ENCODE peak calls at places on chromosome 6, in four cellular contexts. X is GM23338; N is right atrium auricular region; Q is CD4-positive, alpha-beta memory T cell. T is an unnamed sample.

GRCh38 chr6:97850458-97851218 is 567.6 kb upstream of the MMS22L start:
- DNase-seq in Q (no peak), X (peak; percentile 44), N (no peak), T (no peak)

GRCh38 chr6:8194499-8194898 is 92.2 kb upstream of the EEF1E1 start:
- DNase-seq in Q (no peak), X (no peak), N (no peak), T (no peak)

GRCh38 chr6:106275692-106276091 is 49.9 kb downstream of the ATG5 start:
- DNase-seq in Q (no peak), N (no peak), X (peak; percentile 5), T (no peak)

GRCh38 chr6:53250761-53251672 is 97.7 kb downstream of the ELOVL5 start:
- DNase-seq in N (no peak), X (no peak), Q (no peak), T (no peak)

GRCh38 chr6:123415844-123416468 is 220.8 kb downstream of the TRDN start:
- DNase-seq in N (peak; percentile 73), X (peak; percentile 89), Q (no peak), T (no peak)

GRCh38 chr6:168016756-168017525 is 19.5 kb downstream of the KIF25 start:
- DNase-seq in Q (no peak), N (no peak), X (no peak), T (no peak)

GRCh38 chr6:63430985-63431519 is 111.3 kb upstream of the LGSN start:
- DNase-seq in Q (no peak), X (no peak), N (no peak), T (no peak)

GRCh38 chr6:41336824-41337223 is 1.4 kb downstream of the NCR2 start:
- DNase-seq in Q (no peak), X (no peak), N (no peak), T (no peak)

GRCh38 chr6:40427196-40427595 is 160.0 kb downstream of the LRFN2 start:
- DNase-seq in X (no peak), Q (no peak), N (no peak), T (no peak)

GRCh38 chr6:38604700-38605099 is 35.0 kb downstream of the BTBD9 start:
- DNase-seq in Q (no peak), X (no peak), N (no peak), T (no peak)

GRCh38 chr6:128508588-128509296 is 11.7 kb downstream of the PTPRK start:
- DNase-seq in N (no peak), Q (no peak), X (no peak), T (no peak)

GRCh38 chr6:30678964-30679726 is 6.3 kb upstream of the DHX16 start:
- DNase-seq in Q (peak; percentile 87), X (peak; percentile 88), N (peak; percentile 88), T (peak; percentile 91)
- H3K4me3 ChIP-seq in Q (peak overlapping the region; percentile 93), X (peak overlapping the region; percentile 55), N (peak overlapping the region; percentile 9), T (peak overlapping the region; percentile 51)

GRCh38 chr6:28176373-28176772 is 34.7 kb downstream of the ZKSCAN8 start:
- DNase-seq in Q (no peak), X (no peak), N (no peak), T (no peak)

GRCh38 chr6:28182255-28182654 is 40.6 kb downstream of the ZKSCAN8 start:
- DNase-seq in X (no peak), N (no peak), Q (no peak), T (no peak)
- H3K4me3 ChIP-seq in X (no peak overlapping the region), N (no peak overlapping the region), Q (no peak overlapping the region), T (no peak overlapping the region)

DNA sequence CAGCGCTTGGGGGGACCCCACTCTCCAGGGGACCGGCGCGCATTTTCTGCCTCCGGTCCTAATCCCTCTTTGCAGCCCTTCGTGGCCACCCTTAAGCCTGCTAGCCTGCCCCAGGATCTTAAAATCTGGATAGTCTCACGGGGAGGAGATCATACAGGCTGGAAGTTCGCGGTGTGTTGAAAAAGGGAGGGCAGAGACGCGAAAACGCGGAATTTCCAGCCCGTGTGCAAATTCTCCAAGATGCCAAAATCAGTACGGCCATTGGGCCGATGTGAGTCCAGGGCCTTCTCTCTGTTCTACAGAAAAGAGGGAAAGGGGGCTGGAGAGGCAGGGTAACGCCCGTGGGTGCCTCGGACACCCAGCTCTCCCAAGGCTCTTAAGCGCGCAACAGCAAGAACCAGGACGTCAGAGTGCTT is 9.4 kb downstream of the NR2E1 start:
- DNase-seq in Q (no peak), X (no peak), N (no peak), T (no peak)
- H3K4me3 ChIP-seq in Q (no peak overlapping the region), X (peak overlapping the region; percentile 53), N (peak overlapping the region; percentile 24), T (no peak overlapping the region)

DNA sequence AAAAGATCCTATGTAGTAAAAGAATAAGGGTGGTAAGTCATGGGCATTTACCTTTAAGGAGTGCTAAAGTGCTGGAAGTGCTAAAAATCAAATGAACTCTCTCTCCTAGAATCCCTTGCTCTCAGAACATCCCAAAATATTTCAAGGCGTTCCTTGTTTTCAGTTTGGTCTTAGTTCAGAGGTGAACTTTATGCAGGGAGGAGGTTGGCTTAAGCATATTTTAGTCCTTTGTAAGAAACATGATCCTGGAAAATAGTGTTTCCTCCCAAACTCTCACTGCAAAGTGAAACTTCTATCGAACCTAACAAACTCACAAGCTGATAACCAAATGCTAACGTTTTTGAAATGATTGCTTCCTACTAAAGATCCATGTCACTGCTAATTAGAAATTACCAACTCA is 231.4 kb downstream of the FOXC1 start:
- DNase-seq in X (no peak), N (no peak), Q (no peak), T (no peak)
- H3K4me3 ChIP-seq in X (no peak overlapping the region), N (no peak overlapping the region), Q (no peak overlapping the region), T (no peak overlapping the region)

T was measured in GM06990.